ENCODE peak calls at places on chromosome 6, in five cellular contexts. H is fibroblast of pulmonary artery, K is amygdala, X is Ammon's horn, O is lower leg skin. Q is an unnamed sample.

GRCh38 chr6:151289399-151290007 is 49.7 kb downstream of the AKAP12 start:
- DNase-seq in O (no peak), K (no peak), H (peak; percentile 58), X (no peak), Q (no peak)

GRCh38 chr6:131657630-131658111 is 20.6 kb downstream of the ENPP3 start:
- DNase-seq in X (no peak), H (no peak), O (no peak), K (no peak), Q (no peak)

GRCh38 chr6:108835218-108835850 is 12.9 kb upstream of the ARMC2 start:
- DNase-seq in X (peak; percentile 94), K (no peak), O (peak; percentile 90), H (peak; percentile 86), Q (peak; percentile 88)

GRCh38 chr6:41256383-41256782 is 28.2 kb downstream of the TREML4 start:
- DNase-seq in O (no peak), X (no peak), K (no peak), H (no peak), Q (no peak)

GRCh38 chr6:105364243-105364642 is 38.6 kb downstream of the PREP start:
- DNase-seq in X (no peak), H (peak; percentile 24), O (no peak), K (no peak), Q (no peak)

GRCh38 chr6:26224940-26225847 is 138.0 kb downstream of the HFE start:
- DNase-seq in X (no peak), K (no peak), O (no peak), H (peak; percentile 94), Q (peak; percentile 66)

GRCh38 chr6:146770965-146771735 is 172.4 kb downstream of the ADGB start:
- DNase-seq in X (peak; percentile 39), H (no peak), O (peak; percentile 56), K (no peak), Q (no peak)

GRCh38 chr6:16676376-16676775 is 84.9 kb downstream of the ATXN1 start:
- DNase-seq in K (no peak), O (no peak), X (no peak), H (no peak), Q (no peak)

GRCh38 chr6:101490857-101491256 is 97.3 kb downstream of the GRIK2 start:
- DNase-seq in O (no peak), K (no peak), X (no peak), H (no peak), Q (no peak)

GRCh38 chr6:148789991-148790390 is 43.2 kb downstream of the UST start:
- DNase-seq in X (no peak), O (no peak), K (no peak), H (no peak), Q (no peak)

GRCh38 chr6:151075527-151075926 is 164.2 kb upstream of the AKAP12 start:
- DNase-seq in H (peak; percentile 84), K (no peak), O (no peak), X (no peak), Q (no peak)

Q was measured in globus pallidus.